ENCODE peak calls at places on chromosomes 13 and 19, in seven cellular contexts. P, X, F, G, R, O and E are unnamed samples.
A peak's percentile ranks its signal among the peaks of the same experiment; 100 is the strongest.

GRCh38 chr19:18967358-18968146 is 26.5 kb upstream of the HOMER3 start:
- DNase-seq in P (no peak), X (no peak), F (peak; percentile 7), G (no peak), R (peak; percentile 79), O (peak; percentile 43), E (peak; percentile 25)

GRCh38 chr19:57212109-57212508 is 18.7 kb upstream of the AURKC start:
- DNase-seq in P (no peak), X (no peak), F (no peak), G (no peak), R (no peak), O (no peak), E (no peak)

GRCh38 chr13:43348397-43348796 is 325.0 kb downstream of the DNAJC15 start:
- DNase-seq in P (peak; percentile 59), X (no peak), F (peak; percentile 6), G (no peak), R (no peak), O (no peak), E (peak; percentile 51)

GRCh38 chr13:39023761-39024160 is 14.1 kb downstream of the PROSER1 start:
- DNase-seq in P (no peak), X (no peak), F (no peak), G (no peak), R (no peak), O (no peak), E (no peak)

GRCh38 chr13:50731400-50731799 is 112.1 kb downstream of the DLEU7 start:
- DNase-seq in P (peak; percentile 71), X (peak; percentile 3), F (peak; percentile 51), G (peak; percentile 59), R (no peak), O (no peak), E (peak; percentile 71)

GRCh38 chr13:112719016-112719415 is 29.2 kb downstream of the ATP11A start:
- DNase-seq in P (no peak), X (no peak), F (no peak), G (no peak), R (no peak), O (no peak), E (no peak)

GRCh38 chr13:85277753-85278152 is 521.5 kb downstream of the SLITRK6 start:
- DNase-seq in P (peak; percentile 48), X (no peak), F (no peak), G (no peak), R (no peak), O (no peak), E (peak; percentile 27)

GRCh38 chr19:30848626-30849322 is 476.6 kb downstream of the ZNF536 start:
- DNase-seq in P (no peak), X (no peak), F (no peak), G (no peak), R (no peak), O (no peak), E (no peak)

GRCh38 chr19:50358483-50359431 is 6.7 kb downstream of the NAPSA start:
- DNase-seq in P (no peak), X (no peak), F (no peak), G (no peak), R (peak; percentile 78), O (peak; percentile 80), E (peak; percentile 33)

GRCh38 chr19:41426952-41427646 is at the start of gene B3GNT8:
- DNase-seq in P (peak; percentile 11), X (no peak), F (peak; percentile 72), G (no peak), R (peak; percentile 92), O (peak; percentile 73), E (peak; percentile 64)

GRCh38 chr19:50959731-50960500 is 7.1 kb upstream of the KLK5 start:
- DNase-seq in P (no peak), X (no peak), F (no peak), G (no peak), R (no peak), O (no peak), E (no peak)

GRCh38 chr13:25920931-25921330 is 130.9 kb downstream of the SHISA2 start:
- DNase-seq in P (peak; percentile 19), X (no peak), F (no peak), G (no peak), R (no peak), O (no peak), E (no peak)

GRCh38 chr19:48239582-48240141 is 16.1 kb downstream of the CARD8 start:
- DNase-seq in P (peak; percentile 36), X (no peak), F (peak; percentile 18), G (no peak), R (no peak), O (no peak), E (peak; percentile 23)

GRCh38 chr19:4051175-4052101 is 15.3 kb downstream of the ZBTB7A start:
- DNase-seq in P (peak; percentile 31), X (no peak), F (no peak), G (no peak), R (no peak), O (no peak), E (no peak)

GRCh38 chr19:49342291-49342721 is 7.1 kb downstream of the CD37 start:
- DNase-seq in P (no peak), X (no peak), F (no peak), G (no peak), R (peak; percentile 61), O (no peak), E (no peak)

GRCh38 chr19:33905937-33906577 is 109.4 kb downstream of the KCTD15 start:
- DNase-seq in P (peak; percentile 3), X (no peak), F (no peak), G (no peak), R (peak; percentile 69), O (peak; percentile 90), E (no peak)

GRCh38 chr19:38250821-38251563 is 5.2 kb downstream of the PPP1R14A start:
- DNase-seq in P (peak; percentile 12), X (no peak), F (no peak), G (no peak), R (peak; percentile 93), O (peak; percentile 83), E (peak; percentile 43)

GRCh38 chr19:3045885-3046603 is 16.3 kb downstream of the TLE5 start:
- DNase-seq in P (no peak), X (no peak), F (no peak), G (no peak), R (no peak), O (no peak), E (no peak)

GRCh38 chr19:16849168-16849567 is 20.0 kb downstream of the SIN3B start:
- DNase-seq in P (no peak), X (no peak), F (peak; percentile 68), G (no peak), R (no peak), O (no peak), E (no peak)

GRCh38 chr13:73228546-73228945 is 169.7 kb downstream of the KLF5 start:
- DNase-seq in P (no peak), X (no peak), F (no peak), G (no peak), R (no peak), O (no peak), E (peak; percentile 56)

GRCh38 chr13:99282264-99283231 is 24.4 kb upstream of the GPR18 start:
- DNase-seq in P (no peak), X (no peak), F (no peak), G (no peak), R (no peak), O (no peak), E (no peak)

GRCh38 chr13:30341815-30342570 is 34.6 kb upstream of the KATNAL1 start:
- DNase-seq in P (peak; percentile 90), X (no peak), F (peak; percentile 94), G (peak; percentile 71), R (peak; percentile 93), O (peak; percentile 90), E (peak; percentile 94)

GRCh38 chr13:89307278-89307677 is 1636.1 kb downstream of the SLITRK5 start:
- DNase-seq in P (no peak), X (no peak), F (no peak), G (no peak), R (no peak), O (no peak), E (no peak)

GRCh38 chr13:102772042-102772425 is 1.6 kb downstream of the TEX30 start:
- DNase-seq in P (no peak), X (no peak), F (no peak), G (no peak), R (no peak), O (no peak), E (no peak)

GRCh38 chr19:56603829-56604228 is 8.7 kb downstream of the ZNF71 start:
- DNase-seq in P (no peak), X (no peak), F (peak; percentile 33), G (no peak), R (no peak), O (no peak), E (no peak)

GRCh38 chr19:34366670-34367423 is 1.9 kb downstream of the GPI start:
- DNase-seq in P (peak; percentile 12), X (no peak), F (peak; percentile 59), G (no peak), R (no peak), O (no peak), E (peak; percentile 36)

GRCh38 chr19:10288662-10289166 is 1.0 kb upstream of the ICAM5 start:
- DNase-seq in P (no peak), X (peak; percentile 46), F (peak; percentile 69), G (no peak), R (no peak), O (no peak), E (no peak)

GRCh38 chr19:10289836-10290438 is at the start of gene ICAM5:
- DNase-seq in P (no peak), X (no peak), F (no peak), G (no peak), R (no peak), O (no peak), E (no peak)

GRCh38 chr19:10290439-10290875 is 705 bp downstream of the ICAM5 start:
- DNase-seq in P (no peak), X (no peak), F (no peak), G (no peak), R (no peak), O (no peak), E (no peak)

GRCh38 chr19:10290876-10291553 is 1.3 kb downstream of the ICAM5 start:
- DNase-seq in P (no peak), X (no peak), F (peak; percentile 67), G (no peak), R (no peak), O (peak; percentile 47), E (no peak)

GRCh38 chr19:10289167-10289835 is 451 bp upstream of the ICAM5 start:
- DNase-seq in P (no peak), X (peak; percentile 54), F (peak; percentile 81), G (peak; percentile 44), R (no peak), O (no peak), E (no peak)
- TF ChIP-seq CTCF in P (no peak), X (no peak), F (no peak), G (no peak), R (no peak), O (no peak), E (no peak)

GRCh38 chr19:7682175-7682855 is 1.7 kb downstream of the TRAPPC5 start:
- DNase-seq in P (no peak), X (no peak), F (no peak), G (no peak), R (no peak), O (no peak), E (no peak)
- H3K4me3 ChIP-seq in P (peak overlapping the region; percentile 91), X (no peak overlapping the region), F (peak overlapping the region; percentile 84), G (peak overlapping the region; percentile 98), R (peak overlapping the region; percentile 100), O (no peak overlapping the region), E (peak overlapping the region; percentile 98)

GRCh38 chr13:96551540-96551939 is 442.7 kb downstream of the OXGR1 start:
- DNase-seq in P (no peak), X (no peak), F (no peak), G (no peak), R (no peak), O (no peak), E (no peak)
- TF ChIP-seq CTCF in P (no peak), X (no peak), F (no peak), G (no peak), R (no peak), O (no peak), E (no peak)

GRCh38 chr19:566844-567243 is 5.6 kb upstream of the BSG start:
- DNase-seq in P (no peak), X (no peak), F (no peak), G (no peak), R (no peak), O (no peak), E (no peak)
- H3K4me3 ChIP-seq in P (no peak overlapping the region), X (no peak overlapping the region), F (no peak overlapping the region), G (no peak overlapping the region), R (no peak overlapping the region), O (no peak overlapping the region), E (no peak overlapping the region)